ENCODE peak calls at places on chromosomes 11 and 22, in nine cellular contexts. Y is fibroblast of lung; X is amniotic stem cell; P is stimulated activated CD4-positive, alpha-beta T cell treated with anti-CD3 and anti-CD28 coated beads, Interleukin-4, amount 100 ng/mL, for 48 hours; V is suprapubic skin; B is EL; C is left colon; L is activated T-cell treated with anti-CD3 and anti-CD28 coated beads for 1 hour; N is MM.1S. U is an unnamed sample.

GRCh38 chr11:116132273-116132978 is 628.2 kb upstream of the CADM1 start:
- DNase-seq in L (no peak), C (no peak), X (no peak), Y (no peak), V (no peak), B (no peak), P (no peak), N (no peak), U (no peak)

GRCh38 chr11:790721-791564 is 1.1 kb upstream of the CEND1 start:
- DNase-seq in L (no peak), X (no peak), N (no peak), P (no peak), V (no peak), C (no peak), B (peak; percentile 43), Y (peak; percentile 47), U (no peak)

GRCh38 chr11:17606206-17607082 is 59.4 kb downstream of the OTOG start:
- DNase-seq in P (no peak), L (no peak), C (no peak), Y (no peak), X (no peak), V (no peak), B (no peak), N (no peak), U (no peak)

GRCh38 chr22:24055283-24055682 is 44.2 kb downstream of the CABIN1 start:
- DNase-seq in B (no peak), C (no peak), N (no peak), L (no peak), V (no peak), X (no peak), P (no peak), Y (no peak), U (no peak)

GRCh38 chr11:131460931-131461330 is 90.5 kb downstream of the NTM start:
- DNase-seq in C (no peak), N (no peak), B (no peak), L (no peak), V (no peak), Y (no peak), P (no peak), X (no peak), U (no peak)

GRCh38 chr22:23904855-23905254 is 10.7 kb downstream of the MIF start:
- DNase-seq in P (no peak), N (peak; percentile 13), B (no peak), C (no peak), V (no peak), Y (peak; percentile 19), L (no peak), X (no peak), U (no peak)

GRCh38 chr11:28483072-28483867 is 375.1 kb downstream of the METTL15 start:
- DNase-seq in P (no peak), Y (no peak), L (no peak), V (no peak), B (no peak), N (no peak), C (no peak), X (no peak), U (no peak)

GRCh38 chr22:47165338-47165931 is 403.0 kb downstream of the TBC1D22A start:
- DNase-seq in L (no peak), N (no peak), P (no peak), Y (no peak), B (no peak), X (no peak), C (peak; percentile 2), V (peak; percentile 69), U (no peak)

GRCh38 chr22:45863981-45864751 is 112.8 kb downstream of the WNT7B start:
- DNase-seq in P (peak; percentile 65), V (peak; percentile 70), B (peak; percentile 49), N (peak; percentile 45), X (no peak), L (peak; percentile 63), Y (peak; percentile 44), C (peak; percentile 78), U (peak; percentile 60)

GRCh38 chr22:42064629-42065028 is 6.0 kb downstream of the NAGA start:
- DNase-seq in X (no peak), Y (no peak), L (no peak), P (no peak), C (no peak), B (no peak), N (no peak), V (no peak), U (no peak)

GRCh38 chr22:46577361-46578249 is 40.2 kb upstream of the CELSR1 start:
- DNase-seq in Y (no peak), V (no peak), N (no peak), C (peak; percentile 47), B (no peak), L (no peak), P (no peak), X (no peak), U (peak; percentile 41)

GRCh38 chr11:123543796-123544195 is 110.6 kb downstream of the SCN3B start:
- DNase-seq in X (peak; percentile 52), C (no peak), L (no peak), V (peak; percentile 32), B (peak; percentile 81), P (no peak), N (no peak), Y (peak; percentile 42), U (no peak)

GRCh38 chr11:113045146-113045545 is 83.9 kb downstream of the NCAM1 start:
- DNase-seq in C (no peak), L (no peak), P (no peak), X (no peak), V (no peak), B (no peak), N (no peak), Y (no peak), U (no peak)

GRCh38 chr11:105220175-105220574 is 80.6 kb upstream of the CARD18 start:
- DNase-seq in V (no peak), C (no peak), Y (no peak), X (no peak), N (no peak), L (no peak), B (no peak), P (no peak), U (no peak)